ENCODE peak calls at places on chromosome 19, in seven cellular contexts. U, S, L, P, H, D and Z are unnamed samples. For H3K4me1, the result is how much of the 10 kb centered on the place peaks cover.

GRCh38 chr19:40687525-40688016 is 2.9 kb downstream of the NUMBL start:
- DNase-seq in U (peak), S (no peak), L (peak), P (no peak), H (no peak), D (peak), Z (peak)

GRCh38 chr19:10292206-10292788 is 2.5 kb downstream of the ICAM5 start:
- DNase-seq in U (peak), S (peak), L (peak), P (peak), H (peak), D (peak), Z (peak)

GRCh38 chr19:584240-585001 is 5.3 kb upstream of the HCN2 start:
- DNase-seq in U (peak), S (peak), L (no peak), P (no peak), H (peak), D (peak), Z (peak)

GRCh38 chr19:32652893-32653625 is 21.9 kb downstream of the ANKRD27 start:
- DNase-seq in U (peak), S (peak), L (no peak), P (no peak), H (no peak), D (no peak), Z (peak)

GRCh38 chr19:15297416-15298224 is 34.7 kb downstream of the BRD4 start:
- DNase-seq in U (peak), S (no peak), L (no peak), P (peak), H (no peak), D (peak), Z (no peak)

GRCh38 chr19:1355258-1355973 is 28.3 kb upstream of the NDUFS7 start:
- DNase-seq in U (no peak), S (no peak), L (no peak), P (peak), H (no peak), D (peak), Z (no peak)

GRCh38 chr19:5131031-5131865 is 162.3 kb downstream of the KDM4B start:
- DNase-seq in U (no peak), S (no peak), L (no peak), P (no peak), H (no peak), D (no peak), Z (no peak)

GRCh38 chr19:10835089-10835753 is 791 bp downstream of the TMED1 start:
- DNase-seq in U (no peak), S (no peak), L (no peak), P (peak), H (no peak), D (peak), Z (no peak)

GRCh38 chr19:1400281-1401137 is 833 bp downstream of the GAMT start:
- DNase-seq in U (no peak), S (peak), L (no peak), P (no peak), H (no peak), D (peak), Z (peak)

GRCh38 chr19:9836021-9836420 is 903 bp downstream of the PIN1 start:
- DNase-seq in U (peak), S (peak), L (no peak), P (no peak), H (no peak), D (peak), Z (no peak)

GRCh38 chr19:8158411-8159074 is 9.2 kb upstream of the FBN3 start:
- DNase-seq in U (peak), S (peak), L (no peak), P (peak), H (no peak), D (peak), Z (no peak)

GRCh38 chr19:18932216-18932841 is 8.7 kb downstream of the HOMER3 start:
- DNase-seq in U (no peak), S (peak), L (peak), P (no peak), H (peak), D (peak), Z (peak)

GRCh38 chr19:16210168-16210567 is 12.5 kb downstream of the AP1M1 start:
- DNase-seq in U (no peak), S (no peak), L (no peak), P (no peak), H (no peak), D (no peak), Z (no peak)

GRCh38 chr19:30060872-30061556 is 119.0 kb downstream of the URI1 start:
- DNase-seq in U (no peak), S (no peak), L (no peak), P (no peak), H (no peak), D (no peak), Z (no peak)

GRCh38 chr19:13606156-13606555 is 99.9 kb upstream of the CACNA1A start:
- DNase-seq in U (no peak), S (no peak), L (no peak), P (no peak), H (no peak), D (no peak), Z (peak)

GRCh38 chr19:4709440-4710280 is 14.0 kb downstream of the DPP9 start:
- DNase-seq in U (no peak), S (no peak), L (no peak), P (no peak), H (no peak), D (no peak), Z (no peak)

GRCh38 chr19:37505958-37506386 is 767 bp upstream of the ZNF793 start:
- DNase-seq in U (no peak), S (no peak), L (no peak), P (no peak), H (no peak), D (no peak), Z (no peak)

GRCh38 chr19:2543463-2544442 is 67.8 kb downstream of the GADD45B start:
- DNase-seq in U (peak), S (peak), L (peak), P (peak), H (peak), D (peak), Z (peak)

GRCh38 chr19:45138303-45138751 is 22.5 kb downstream of the NKPD1 start:
- DNase-seq in U (no peak), S (no peak), L (no peak), P (no peak), H (no peak), D (no peak), Z (no peak)

GRCh38 chr19:40612831-40613668 is 11.9 kb downstream of the LTBP4 start:
- DNase-seq in U (no peak), S (peak), L (peak), P (no peak), H (no peak), D (peak), Z (no peak)

GRCh38 chr19:10961073-10961762 is 388 bp downstream of the SMARCA4 start:
- DNase-seq in U (no peak), S (peak), L (peak), P (no peak), H (no peak), D (peak), Z (peak)

DNA sequence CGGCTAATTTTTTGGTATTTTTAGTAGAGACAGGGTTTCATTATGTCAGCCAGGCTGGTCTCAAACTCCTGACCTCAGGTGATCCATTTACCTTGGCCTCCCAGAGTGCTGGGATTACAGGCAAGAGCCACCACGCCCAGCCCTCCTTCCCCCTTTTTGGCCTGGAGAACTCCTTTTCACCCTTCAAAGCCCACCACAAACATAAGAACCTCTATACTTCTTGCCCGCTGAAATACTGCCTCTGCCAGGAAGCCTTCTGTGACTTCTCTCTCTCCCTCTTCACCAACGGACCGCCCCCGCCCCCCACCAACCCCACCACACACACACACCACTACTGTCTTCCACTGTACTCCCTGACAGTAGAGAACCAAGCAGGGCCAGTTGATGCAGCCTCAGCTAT is 2.5 kb downstream of the ZNF428 start:
- DNase-seq in U (no peak), S (no peak), L (no peak), P (no peak), H (no peak), D (no peak), Z (no peak)
- H3K27ac ChIP-seq in U (no peak), S (no peak), L (no peak), P (no peak), H (no peak), D (no peak), Z (no peak)

GRCh38 chr19:17554968-17555479 is 425 bp upstream of the COLGALT1 start:
- DNase-seq in U (no peak), S (no peak), L (no peak), P (no peak), H (no peak), D (no peak), Z (no peak)

GRCh38 chr19:17555480-17555928 is at the start of gene COLGALT1:
- DNase-seq in U (peak), S (peak), L (peak), P (peak), H (peak), D (peak), Z (peak)

GRCh38 chr19:17555929-17556813 is 722 bp downstream of the COLGALT1 start:
- DNase-seq in U (peak), S (peak), L (no peak), P (peak), H (no peak), D (peak), Z (peak)

GRCh38 chr19:17556995-17557394 is 1.5 kb downstream of the COLGALT1 start:
- DNase-seq in U (no peak), S (no peak), L (no peak), P (no peak), H (no peak), D (no peak), Z (no peak)

DNA sequence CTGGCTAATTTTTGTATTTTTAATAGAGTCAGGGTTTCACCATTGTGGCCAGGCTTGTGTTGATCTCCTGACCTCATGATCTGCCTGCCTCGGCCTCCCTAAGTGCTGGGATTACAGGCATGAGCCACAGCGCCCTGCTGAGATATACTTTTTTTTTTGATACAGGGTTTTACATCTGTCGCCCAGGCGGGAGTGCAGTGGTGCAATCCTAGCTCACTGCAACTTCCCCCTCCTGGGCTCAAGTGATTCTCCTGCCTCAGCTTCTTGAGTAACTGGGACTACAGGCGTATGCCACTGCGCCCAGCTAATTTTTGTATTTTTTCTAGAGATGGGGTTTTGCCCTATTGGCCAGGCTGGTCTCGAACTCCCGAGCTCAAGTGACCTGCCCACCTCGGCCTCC is 2.0 kb downstream of the COLGALT1 start:
- DNase-seq in U (no peak), S (no peak), L (no peak), P (no peak), H (no peak), D (no peak), Z (no peak)
- H3K4me1 ChIP-seq in U (under half), S (under half), L (under half), P (under half), H (under half), D (under half), Z (under half)

DNA sequence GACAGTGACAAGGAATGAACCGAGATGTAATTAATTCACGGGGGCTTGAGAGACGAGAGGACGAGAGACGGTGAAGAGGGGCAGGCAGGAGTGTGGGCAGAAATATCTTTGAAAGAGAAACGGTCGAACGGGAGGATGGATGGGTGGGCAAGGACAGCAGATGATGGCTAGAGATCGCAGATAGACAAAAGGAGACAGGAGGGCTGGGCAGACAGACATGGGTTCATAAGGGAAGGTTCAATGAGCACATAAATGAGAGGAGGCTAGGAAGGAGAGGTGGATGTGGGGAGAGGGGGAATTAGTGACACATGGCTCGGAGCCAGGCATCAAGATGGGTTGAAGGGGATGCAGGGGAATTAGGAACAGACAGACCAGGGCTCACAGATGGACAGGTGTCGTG is 1.1 kb downstream of the SYT3 start:
- DNase-seq in U (no peak), S (no peak), L (no peak), P (no peak), H (no peak), D (no peak), Z (no peak)
- H3K4me3 ChIP-seq in U (no peak), S (no peak), L (no peak), P (no peak), H (no peak), D (no peak), Z (no peak)

DNA sequence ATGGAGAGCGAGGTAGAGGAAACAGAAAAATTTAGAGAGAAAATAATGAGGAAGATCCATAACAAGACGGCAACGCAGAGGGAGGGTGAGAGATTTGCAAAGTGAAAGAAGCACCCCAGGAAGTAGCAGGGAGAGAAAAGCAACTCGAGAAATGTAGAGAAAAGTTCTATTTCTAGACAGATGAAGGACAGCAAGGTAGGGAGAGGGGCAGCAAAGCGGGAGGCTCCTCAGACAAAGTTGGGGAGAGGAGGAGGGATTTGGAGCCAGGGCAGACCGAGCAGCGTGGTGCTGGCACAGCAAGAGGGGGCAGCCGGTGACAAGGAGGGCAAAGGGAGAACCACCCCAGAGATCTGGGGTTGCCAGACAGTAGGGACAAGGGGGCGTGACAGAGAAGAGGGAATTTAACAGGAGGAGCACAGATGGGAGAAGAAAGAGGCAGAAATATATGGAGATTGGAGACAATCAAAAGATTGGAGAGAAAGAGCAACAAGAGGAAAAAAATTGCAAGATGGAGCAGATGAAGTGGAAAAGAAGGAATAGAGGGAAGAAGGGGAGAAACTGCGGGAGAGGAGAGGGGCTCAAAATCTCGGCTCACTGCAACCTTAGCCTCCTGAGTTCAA is 989 bp downstream of the ZNF766 start:
- DNase-seq in U (peak), S (no peak), L (no peak), P (peak), H (no peak), D (peak), Z (no peak)
- H3K27ac ChIP-seq in U (peak), S (peak), L (peak), P (peak), H (peak), D (peak), Z (peak)

DNA sequence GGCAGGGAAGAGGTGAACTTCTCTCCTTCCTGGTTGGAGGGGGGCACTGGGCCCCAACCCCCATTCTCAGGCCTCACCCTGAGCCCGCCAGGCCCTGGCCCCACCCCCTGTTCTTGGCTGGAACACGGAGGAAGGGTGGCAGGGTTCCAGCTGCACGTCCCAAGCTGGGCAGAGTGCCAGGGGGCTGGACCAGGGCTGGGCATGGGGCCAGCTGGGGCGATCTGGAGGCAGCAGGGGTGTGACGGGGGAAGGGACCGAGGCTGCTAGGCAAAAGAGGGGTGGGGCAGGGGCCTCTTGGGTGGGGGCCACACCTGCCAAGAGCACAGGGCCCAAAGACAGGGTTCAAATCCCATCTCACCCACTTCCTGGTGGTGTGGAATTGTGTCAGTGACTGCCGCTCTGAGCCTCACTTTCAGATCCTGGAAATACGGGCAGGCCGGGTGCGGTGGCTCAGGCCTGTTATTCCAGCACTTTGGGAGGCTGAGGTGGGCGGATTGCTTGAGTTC is 2.2 kb downstream of the HIF3A start:
- DNase-seq in U (peak), S (peak), L (peak), P (peak), H (no peak), D (peak), Z (peak)
- H3K4me1 ChIP-seq in U (under half), S (half or more), L (half or more), P (under half), H (under half), D (under half), Z (under half)

GRCh38 chr19:50720921-50721291 is 1.3 kb upstream of the SHANK1 start:
- DNase-seq in U (peak), S (no peak), L (no peak), P (peak), H (no peak), D (peak), Z (no peak)

GRCh38 chr19:50723735-50724521 is 764 bp downstream of the CLEC11A start:
- DNase-seq in U (no peak), S (no peak), L (no peak), P (no peak), H (no peak), D (peak), Z (no peak)

GRCh38 chr19:50723069-50723468 is at the start of gene CLEC11A:
- DNase-seq in U (peak), S (no peak), L (no peak), P (no peak), H (no peak), D (peak), Z (peak)

GRCh38 chr19:50721441-50722137 is 1.6 kb upstream of the CLEC11A start:
- DNase-seq in U (no peak), S (no peak), L (no peak), P (no peak), H (no peak), D (peak), Z (no peak)

DNA sequence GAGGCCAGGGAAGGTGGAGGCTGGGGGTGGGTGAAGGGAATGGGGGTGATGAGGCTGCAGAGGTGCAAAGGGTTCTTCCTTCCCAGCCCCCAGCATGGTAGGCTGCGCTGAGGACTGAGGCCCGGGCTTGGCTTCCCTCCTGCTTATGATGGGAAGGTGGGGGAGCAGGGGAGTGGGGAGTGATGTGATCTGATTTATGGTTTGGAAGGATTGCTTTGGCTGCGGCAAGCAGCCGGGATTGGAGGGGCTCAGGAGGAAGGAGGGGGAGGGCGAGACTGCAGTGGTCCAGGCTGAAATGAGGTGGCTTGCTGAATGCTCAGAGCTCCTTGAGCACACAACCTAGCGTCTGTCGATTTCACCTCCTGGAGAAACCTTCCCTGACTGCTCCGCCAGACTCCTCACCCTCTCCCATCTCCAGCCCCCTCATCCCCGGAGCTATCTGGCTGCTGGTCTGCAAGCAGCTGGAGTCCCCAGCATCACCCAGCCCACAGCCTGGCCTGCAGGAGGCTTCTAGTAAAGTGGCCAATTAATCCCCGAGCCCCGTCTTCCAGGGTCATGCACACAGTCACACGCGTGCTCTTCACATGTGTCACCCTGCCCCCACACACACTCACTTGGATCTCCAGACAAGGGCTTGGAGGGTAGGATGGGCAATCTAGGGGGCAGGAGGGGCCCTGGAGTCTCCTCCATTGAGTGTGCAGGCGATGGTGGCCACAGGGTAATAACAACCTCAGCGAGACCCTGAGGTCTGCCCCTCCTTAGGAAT is 733 bp upstream of the CLEC11A start:
- DNase-seq in U (peak), S (no peak), L (no peak), P (no peak), H (no peak), D (peak), Z (no peak)
- H3K4me3 ChIP-seq in U (peak), S (no peak), L (peak), P (no peak), H (no peak), D (peak), Z (no peak)

GRCh38 chr19:42272989-42273406 is 3.9 kb downstream of the CIC start:
- DNase-seq in U (no peak), S (no peak), L (no peak), P (no peak), H (no peak), D (no peak), Z (no peak)
- H3K27ac ChIP-seq in U (no peak), S (no peak), L (no peak), P (no peak), H (no peak), D (no peak), Z (no peak)

DNA sequence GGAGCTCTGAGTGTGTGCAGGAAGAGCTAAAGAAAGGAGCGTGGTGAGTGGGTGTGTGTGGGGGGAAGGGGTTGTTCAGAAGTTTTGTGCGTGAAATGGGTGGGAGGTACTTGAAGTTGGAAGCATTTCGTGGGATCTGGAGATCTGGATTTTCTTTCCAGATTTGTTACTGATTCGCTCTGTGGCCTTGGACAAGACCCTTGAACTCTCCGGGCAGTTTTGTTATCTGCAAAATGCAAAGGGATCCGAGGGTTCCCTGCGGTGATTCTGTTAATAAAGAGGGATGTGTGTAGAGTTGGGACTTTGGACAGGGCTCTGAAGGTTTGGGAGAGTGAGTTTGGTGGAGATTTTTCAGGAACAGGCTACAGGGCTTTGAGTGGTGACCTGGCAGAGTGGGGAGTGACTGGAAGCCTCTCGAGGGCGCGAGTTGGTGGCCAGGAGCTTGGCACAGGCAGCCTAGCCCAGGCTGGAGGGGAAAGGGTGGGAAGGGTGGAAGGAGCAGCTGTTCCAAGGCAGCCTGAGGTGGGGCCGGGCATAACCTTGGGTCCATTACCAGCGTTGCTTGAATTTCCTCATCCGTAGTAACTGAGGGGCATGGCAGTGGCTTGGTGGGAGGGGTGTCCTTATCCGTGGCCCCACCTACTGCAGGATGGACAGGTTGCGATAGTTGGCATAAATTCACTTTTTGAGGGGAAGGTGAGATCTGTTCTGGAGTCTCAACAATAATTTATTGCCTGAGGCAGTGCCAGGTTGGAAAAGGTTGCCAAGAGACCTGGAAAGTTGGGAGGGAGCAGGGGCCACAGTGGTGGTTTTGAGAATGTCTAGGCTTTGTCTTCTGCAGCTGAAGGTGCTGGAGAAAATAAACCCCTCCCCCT is 2.1 kb downstream of the ACTN4 start:
- DNase-seq in U (no peak), S (no peak), L (no peak), P (peak), H (no peak), D (peak), Z (no peak)
- H3K4me1 ChIP-seq in U (under half), S (under half), L (half or more), P (under half), H (under half), D (under half), Z (under half)